ENCODE peak calls at places on chromosomes 12 and 14, in four cellular contexts. Y is HepG2, T is IMR-90, F is K562. O is an unnamed sample.

GRCh38 chr14:71538949-71539659 is 393.1 kb upstream of the RGS6 start:
- DNase-seq in T (peak; percentile 12), Y (no peak), F (no peak), O (no peak)

GRCh38 chr12:62793256-62794217 is 141.4 kb downstream of the PPM1H start:
- DNase-seq in Y (peak; percentile 51), T (peak; percentile 87), F (peak; percentile 68), O (peak; percentile 84)

GRCh38 chr12:43550831-43551270 is 1.2 kb downstream of the ADAMTS20 start:
- DNase-seq in T (no peak), Y (no peak), F (no peak), O (no peak)

GRCh38 chr14:33512201-33512600 is 438.7 kb downstream of the EGLN3 start:
- DNase-seq in F (no peak), Y (no peak), T (no peak), O (no peak)

GRCh38 chr14:55913324-55914035 is 204.7 kb upstream of the PELI2 start:
- DNase-seq in F (no peak), T (peak; percentile 56), Y (no peak), O (no peak)

GRCh38 chr14:28406181-28406580 is 360.4 kb upstream of the FOXG1 start:
- DNase-seq in F (no peak), T (no peak), Y (no peak), O (no peak)

GRCh38 chr12:129563266-129563665 is 340.6 kb downstream of the TMEM132D start:
- DNase-seq in F (no peak), Y (no peak), T (no peak), O (no peak)

GRCh38 chr12:77352941-77353340 is 287.6 kb upstream of the E2F7 start:
- DNase-seq in T (no peak), F (no peak), Y (no peak), O (no peak)

GRCh38 chr14:31261859-31262739 is 54.5 kb upstream of the HECTD1 start:
- DNase-seq in Y (peak; percentile 100), F (no peak), T (peak; percentile 63), O (peak; percentile 43)

GRCh38 chr12:2431810-2432209 is 363.0 kb upstream of the FKBP4 start:
- DNase-seq in F (no peak), Y (no peak), T (no peak), O (no peak)

GRCh38 chr12:29653286-29653685 is 130.5 kb downstream of the TMTC1 start:
- DNase-seq in T (no peak), Y (no peak), F (no peak), O (no peak)

GRCh38 chr12:3129301-3130052 is 52.3 kb downstream of the TSPAN9 start:
- DNase-seq in F (no peak), Y (no peak), T (peak; percentile 88), O (no peak)

GRCh38 chr12:1592444-1593231 is 1.7 kb downstream of the FBXL14 start:
- DNase-seq in T (peak; percentile 84), F (peak; percentile 40), Y (no peak), O (no peak)

GRCh38 chr14:77033622-77034521 is 5.4 kb upstream of the IRF2BPL start:
- DNase-seq in Y (peak; percentile 81), T (peak; percentile 96), F (no peak), O (peak; percentile 92)

GRCh38 chr14:54622189-54622958 is 55.4 kb downstream of the SAMD4A start:
- DNase-seq in F (peak; percentile 17), T (no peak), Y (no peak), O (no peak)

GRCh38 chr14:73173092-73173735 is 36.9 kb downstream of the PSEN1 start:
- DNase-seq in F (peak; percentile 6), Y (peak; percentile 24), T (peak; percentile 65), O (peak; percentile 60)

GRCh38 chr12:83954939-83955601 is 957.5 kb downstream of the SLC6A15 start:
- DNase-seq in T (no peak), Y (no peak), F (no peak), O (peak; percentile 12)

GRCh38 chr12:29547151-29547561 is 49.7 kb upstream of the OVCH1 start:
- DNase-seq in F (no peak), Y (no peak), T (peak; percentile 85), O (no peak)

GRCh38 chr12:110556705-110557104 is 26.4 kb downstream of the PPTC7 start:
- DNase-seq in T (no peak), Y (no peak), F (no peak), O (no peak)

GRCh38 chr12:9237286-9237685 is 29.1 kb upstream of the PZP start:
- DNase-seq in F (no peak), T (no peak), Y (no peak), O (no peak)

GRCh38 chr14:60396718-60397343 is 89.0 kb downstream of the C14orf39 start:
- DNase-seq in T (peak; percentile 1), F (no peak), Y (no peak), O (no peak)

GRCh38 chr12:61654698-61655097 is 605.5 kb upstream of the USP15 start:
- DNase-seq in Y (peak; percentile 7), F (no peak), T (no peak), O (peak; percentile 6)

GRCh38 chr12:45572114-45572513 is 157.4 kb upstream of the ARID2 start:
- DNase-seq in F (no peak), T (no peak), Y (no peak), O (no peak)

GRCh38 chr14:35213869-35214387 is 78.3 kb upstream of the PSMA6 start:
- DNase-seq in Y (peak; percentile 88), T (peak; percentile 47), F (no peak), O (no peak)

GRCh38 chr12:92810370-92810769 is 107.6 kb downstream of the PLEKHG7 start:
- DNase-seq in Y (no peak), F (no peak), T (no peak), O (no peak)

GRCh38 chr12:34604631-34605509 is 582.6 kb downstream of the ALG10 start:
- DNase-seq in Y (no peak), F (no peak), T (no peak), O (no peak)

GRCh38 chr12:27821259-27821973 is 41.4 kb upstream of the MANSC4 start:
- DNase-seq in F (peak; percentile 65), T (peak; percentile 85), Y (peak; percentile 67), O (peak; percentile 80)

GRCh38 chr14:73368621-73369020 is 89.7 kb downstream of the NUMB start:
- DNase-seq in T (peak; percentile 9), Y (no peak), F (no peak), O (no peak)

GRCh38 chr12:115752151-115752550 is 525.3 kb downstream of the MED13L start:
- DNase-seq in F (no peak), Y (no peak), T (peak; percentile 54), O (no peak)

GRCh38 chr12:85866929-85867776 is 6.9 kb upstream of the NTS start:
- DNase-seq in F (peak; percentile 5), T (peak; percentile 61), Y (peak; percentile 48), O (peak; percentile 70)

GRCh38 chr14:99769799-99770198 is 23.4 kb upstream of the EML1 start:
- DNase-seq in F (no peak), T (no peak), Y (no peak), O (no peak)

GRCh38 chr12:108308432-108308831 is 30.7 kb downstream of the CMKLR1 start:
- DNase-seq in F (no peak), Y (no peak), T (no peak), O (no peak)

GRCh38 chr14:64721391-64721791 is 17.2 kb downstream of the PLEKHG3 start:
- DNase-seq in T (peak; percentile 37), F (no peak), Y (no peak), O (peak; percentile 37)

GRCh38 chr14:74243051-74243450 is 3.8 kb downstream of the VSX2 start:
- DNase-seq in Y (no peak), T (no peak), F (no peak), O (no peak)

GRCh38 chr12:109447482-109447881 is 29.6 kb downstream of the KCTD10 start:
- DNase-seq in F (no peak), T (no peak), Y (no peak), O (no peak)

GRCh38 chr14:73718742-73719251 is 4.6 kb upstream of the PNMA1 start:
- DNase-seq in Y (no peak), T (no peak), F (no peak), O (no peak)

GRCh38 chr12:123397400-123397799 is 13.5 kb downstream of the KMT5A start:
- DNase-seq in Y (no peak), F (no peak), T (no peak), O (no peak)

GRCh38 chr12:5912437-5913334 is 32.4 kb downstream of the ANO2 start:
- DNase-seq in F (peak; percentile 21), T (no peak), Y (no peak), O (no peak)
- TF ChIP-seq MAZ in F (no peak), T (no peak), Y (no peak), O (no peak)

DNA sequence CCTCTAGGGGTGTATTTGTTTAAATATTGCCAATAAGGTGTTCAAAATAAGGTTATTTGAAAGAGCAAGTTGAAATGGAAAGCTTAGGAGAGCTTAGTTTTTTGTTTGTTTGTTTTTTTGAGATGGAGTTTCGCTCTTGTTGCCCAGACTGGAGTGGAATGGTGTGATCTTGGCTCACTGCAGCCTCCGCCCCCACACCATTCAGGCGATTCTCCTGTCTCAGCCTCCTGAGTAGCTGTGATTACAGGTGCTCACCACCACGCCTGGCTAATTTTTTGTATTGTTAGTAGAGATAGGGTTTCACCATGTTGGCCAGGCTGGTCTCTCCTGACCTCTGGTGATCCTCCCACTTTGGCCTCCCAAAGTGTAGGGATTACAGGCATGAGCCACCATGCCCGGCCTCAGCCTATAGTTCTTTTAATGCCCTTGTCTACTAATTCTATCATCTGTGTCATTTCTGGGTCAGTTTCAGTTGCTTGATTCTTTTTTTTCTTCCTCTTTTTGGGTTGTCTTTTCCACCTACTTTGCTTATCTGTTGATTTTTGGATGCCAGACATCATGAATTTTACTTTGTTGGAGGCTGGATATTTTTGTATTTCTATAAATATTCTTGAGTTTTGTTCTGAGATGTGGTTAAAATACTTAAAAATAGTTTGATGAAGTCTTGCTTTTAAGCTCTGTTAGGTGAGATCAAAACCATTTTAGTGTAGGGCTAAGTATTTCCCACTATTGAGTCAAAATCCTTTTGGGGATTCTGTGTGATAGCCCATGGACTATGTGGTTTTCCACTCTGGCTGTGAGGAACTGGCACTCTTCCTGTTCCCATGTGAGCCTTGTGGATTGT is 18.7 kb downstream of the RCOR1 start:
- DNase-seq in F (no peak), Y (no peak), T (no peak), O (no peak)
- TF ChIP-seq MAZ in F (no peak), Y (no peak), T (no peak), O (no peak)

GRCh38 chr12:119901670-119902069 is 24.6 kb upstream of the CIT start:
- DNase-seq in F (no peak), T (no peak), Y (no peak), O (no peak)

DNA sequence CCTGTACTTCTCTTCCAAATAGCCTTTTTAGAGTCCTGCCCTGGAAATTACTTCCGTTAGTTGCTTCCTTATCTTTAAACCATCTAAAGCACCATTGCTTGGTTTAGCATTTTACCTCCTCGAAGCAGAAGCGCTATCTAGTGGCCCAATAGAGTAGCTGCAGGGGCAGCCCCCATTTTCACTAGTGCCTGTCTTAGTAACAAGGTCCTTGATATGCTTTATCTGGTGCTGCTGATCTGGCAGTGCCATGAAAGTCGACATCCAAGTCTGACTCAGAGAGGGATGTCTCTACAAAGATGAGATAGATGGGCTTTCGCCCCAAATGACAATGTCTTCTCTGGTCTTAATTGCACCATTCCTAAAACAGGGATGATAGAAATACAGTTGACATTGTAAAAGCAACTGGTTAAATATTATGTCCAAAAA is 25.0 kb upstream of the CIT start:
- DNase-seq in T (peak; percentile 77), F (peak; percentile 81), Y (peak; percentile 57), O (peak; percentile 82)
- TF ChIP-seq MAZ in T (no peak), F (no peak), Y (no peak), O (no peak)

DNA sequence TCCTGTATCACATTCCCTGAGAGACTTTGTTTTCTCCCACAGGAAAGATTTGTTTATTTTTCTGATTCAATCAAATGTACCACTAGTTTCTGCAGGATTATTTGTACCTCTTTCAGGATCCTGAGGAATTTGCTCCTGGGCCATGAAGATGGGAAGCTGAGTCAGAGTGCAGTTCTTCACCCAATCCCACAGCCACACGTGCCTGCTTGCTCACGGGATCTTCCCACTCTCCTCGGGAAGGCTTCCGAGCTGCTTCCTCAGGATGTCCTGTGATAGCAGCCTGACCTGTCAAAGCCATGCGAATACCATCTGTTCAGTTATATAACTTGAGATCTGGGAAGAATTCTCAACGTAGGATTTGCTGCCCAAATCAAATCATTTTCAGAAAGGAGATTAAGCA is 41.8 kb upstream of the HIF1A start:
- DNase-seq in Y (no peak), T (peak; percentile 88), F (no peak), O (no peak)
- TF ChIP-seq MAZ in Y (no peak), T (no peak), F (no peak), O (no peak)